ENCODE peak calls at places on chromosome 10, in eight cellular contexts. G is left lung, T is pancreas, J is hepatocyte, B is IMR-90, C is left ventricle myocardium inferior, P is A549, I is AG04450. Y is an unnamed sample.

GRCh38 chr10:86306628-86307278 is 59.8 kb downstream of the GRID1 start:
- DNase-seq in G (no peak), T (no peak), J (peak; percentile 66), B (peak; percentile 4), C (no peak), P (no peak), I (no peak), Y (peak; percentile 34)

GRCh38 chr10:119346063-119346835 is 138.9 kb downstream of the GRK5 start:
- DNase-seq in G (no peak), T (no peak), J (no peak), B (no peak), C (peak; percentile 72), P (no peak), I (no peak), Y (no peak)

GRCh38 chr10:129770286-129770685 is 193.8 kb downstream of the EBF3 start:
- DNase-seq in G (peak; percentile 64), T (peak; percentile 30), J (no peak), B (no peak), C (no peak), P (no peak), I (no peak), Y (no peak)

GRCh38 chr10:79444243-79445119 is 943 bp downstream of the ZCCHC24 start:
- DNase-seq in G (peak; percentile 91), T (peak; percentile 80), J (peak; percentile 77), B (peak; percentile 68), C (peak; percentile 81), P (peak; percentile 74), I (no peak), Y (peak; percentile 50)

GRCh38 chr10:12348870-12349627 is at the start of gene CAMK1D:
- DNase-seq in G (peak; percentile 97), T (peak; percentile 92), J (peak; percentile 80), B (peak; percentile 66), C (peak; percentile 82), P (peak; percentile 60), I (peak; percentile 37), Y (peak; percentile 53)

GRCh38 chr10:4691776-4692175 is 134.2 kb upstream of the AKR1E2 start:
- DNase-seq in G (no peak), T (no peak), J (no peak), B (peak; percentile 66), C (no peak), P (no peak), I (no peak), Y (peak; percentile 50)

GRCh38 chr10:93859049-93859655 is 34.6 kb upstream of the SLC35G1 start:
- DNase-seq in G (no peak), T (no peak), J (no peak), B (peak; percentile 10), C (no peak), P (peak; percentile 16), I (no peak), Y (peak; percentile 21)

GRCh38 chr10:118687472-118687871 is 67.3 kb downstream of the CACUL1 start:
- DNase-seq in G (no peak), T (no peak), J (no peak), B (no peak), C (no peak), P (no peak), I (no peak), Y (no peak)

GRCh38 chr10:5585517-5586222 is 60.9 kb downstream of the CALML3 start:
- DNase-seq in G (no peak), T (peak; percentile 18), J (no peak), B (no peak), C (no peak), P (no peak), I (no peak), Y (no peak)

GRCh38 chr10:103281753-103282152 is 4.8 kb downstream of the INA start:
- DNase-seq in G (no peak), T (no peak), J (peak; percentile 65), B (peak; percentile 43), C (no peak), P (no peak), I (no peak), Y (no peak)

GRCh38 chr10:126187399-126187798 is 200.9 kb downstream of the ADAM12 start:
- DNase-seq in G (no peak), T (no peak), J (no peak), B (no peak), C (no peak), P (no peak), I (no peak), Y (no peak)
- H3K27ac ChIP-seq in G (no peak overlapping the region), T (no peak overlapping the region), J (no peak overlapping the region), B (no peak overlapping the region), C (no peak overlapping the region), P (peak overlapping the region; percentile 18), I (no peak overlapping the region), Y (no peak overlapping the region)

DNA sequence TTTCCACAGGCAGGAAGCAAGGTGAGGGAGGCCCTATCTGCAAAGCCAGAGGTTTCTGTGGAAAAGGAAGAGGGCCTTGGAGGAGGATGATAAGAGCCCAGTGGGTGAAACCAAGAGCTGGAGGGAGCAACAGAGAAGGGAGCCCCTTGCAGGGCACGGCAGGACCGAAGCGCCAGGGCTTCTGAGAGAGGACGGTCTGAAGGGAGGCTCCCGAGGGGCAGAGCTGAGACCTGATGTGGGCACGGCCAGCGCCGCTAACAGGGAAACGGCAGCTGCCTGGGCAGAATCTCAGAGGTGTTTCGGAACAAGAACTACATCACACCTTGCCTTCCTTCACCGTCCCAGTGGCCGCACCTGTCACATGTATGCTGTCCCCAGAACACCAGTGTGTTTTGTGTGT is 144.3 kb upstream of the ADARB2 start:
- DNase-seq in G (no peak), T (no peak), J (no peak), B (no peak), C (no peak), P (no peak), I (no peak), Y (no peak)
- TF ChIP-seq CTCF in G (no peak), T (no peak), J (no peak), B (no peak), C (no peak), P (no peak), I (no peak), Y (no peak)

DNA sequence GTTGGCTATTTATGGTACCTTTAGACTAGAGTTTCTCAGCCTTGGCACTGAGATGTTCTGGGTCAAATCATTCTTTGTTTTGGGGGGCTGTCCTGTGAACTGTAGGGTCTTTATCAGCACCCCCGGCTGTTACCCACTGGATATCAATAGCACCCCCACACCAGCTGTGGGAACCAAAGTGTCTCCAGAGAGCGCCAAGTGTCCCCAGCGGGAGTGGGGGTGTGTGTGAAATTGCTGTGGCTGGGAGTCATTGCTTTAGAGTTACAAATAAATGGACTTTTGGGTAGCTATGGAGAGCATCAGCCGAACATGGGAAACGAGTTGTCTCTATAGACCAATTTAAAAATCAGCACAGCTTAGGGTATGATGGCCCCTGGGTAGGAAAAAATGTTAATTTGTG is 111.3 kb upstream of the C1QL3 start:
- DNase-seq in G (no peak), T (no peak), J (no peak), B (no peak), C (no peak), P (no peak), I (no peak), Y (no peak)
- H3K27ac ChIP-seq in G (no peak overlapping the region), T (no peak overlapping the region), J (no peak overlapping the region), B (no peak overlapping the region), C (no peak overlapping the region), P (no peak overlapping the region), I (no peak overlapping the region), Y (no peak overlapping the region)

DNA sequence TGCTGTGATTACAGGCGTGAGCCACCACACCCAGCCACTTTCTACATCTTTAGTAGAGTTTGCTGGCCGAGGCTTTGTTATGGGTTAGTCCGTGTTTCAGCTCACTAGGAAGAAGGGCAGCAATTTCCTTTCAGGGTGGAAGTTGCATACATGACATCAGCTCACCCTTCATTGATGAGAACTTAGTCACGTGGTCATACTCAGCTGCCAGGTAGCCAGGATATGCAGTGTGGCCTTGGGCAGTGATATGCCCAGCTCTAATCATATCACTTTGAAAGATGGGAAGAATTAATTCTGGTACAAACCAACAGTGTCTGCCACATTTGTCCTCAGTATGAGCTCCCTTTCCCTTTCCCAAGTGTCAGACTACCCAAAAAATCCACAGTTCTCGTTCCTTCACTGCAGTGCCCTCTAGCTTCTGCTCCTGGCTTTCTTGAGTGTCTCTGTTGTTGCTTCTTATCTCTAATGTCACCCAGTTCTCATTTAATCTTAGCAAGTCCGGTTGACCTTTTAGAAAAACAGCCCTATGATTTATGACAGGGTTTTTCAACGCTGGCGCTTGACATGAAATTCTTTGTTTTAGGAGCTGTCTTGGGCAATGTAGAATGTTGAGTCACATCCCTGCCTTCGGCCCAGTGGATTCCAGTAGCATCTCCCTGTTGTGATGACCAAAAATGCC is 108.7 kb upstream of the ITGB1 start:
- DNase-seq in G (no peak), T (no peak), J (peak; percentile 20), B (peak; percentile 60), C (no peak), P (peak; percentile 29), I (no peak), Y (no peak)
- TF ChIP-seq CTCF in G (peak; percentile 11), T (no peak), J (peak; percentile 37), B (peak; percentile 24), C (no peak), P (peak; percentile 61), I (peak; percentile 13), Y (no peak)

GRCh38 chr10:7846591-7846990 is 28.3 kb downstream of the TAF3 start:
- DNase-seq in G (no peak), T (no peak), J (no peak), B (peak; percentile 16), C (no peak), P (no peak), I (no peak), Y (no peak)
- H3K27ac ChIP-seq in G (no peak overlapping the region), T (no peak overlapping the region), J (no peak overlapping the region), B (no peak overlapping the region), C (no peak overlapping the region), P (no peak overlapping the region), I (no peak overlapping the region), Y (no peak overlapping the region)